ENCODE peak calls at places on chromosomes 13 and 19, in nine cellular contexts. N is neural progenitor cell, I is OCI-LY7, S is PC-3, L is GM23338, Z is GM23248, U is MM.1S, H is hepatocyte, R is SK-N-SH. J is an unnamed sample. For H3K36me3, the result is how much of the 10 kb centered on the place peaks cover.

GRCh38 chr13:44854264-44855060 is 134.8 kb downstream of the NUFIP1 start:
- DNase-seq in I (no peak), H (peak), U (no peak), N (peak), S (no peak), L (no peak), R (no peak), Z (no peak), J (no peak)

GRCh38 chr19:54952591-54953344 is 5.4 kb upstream of the NLRP7 start:
- DNase-seq in Z (peak), I (no peak), N (peak), L (peak), R (no peak), U (no peak), S (peak), H (no peak), J (no peak)

GRCh38 chr19:4431808-4432674 is 25.6 kb downstream of the UBXN6 start:
- DNase-seq in N (no peak), S (no peak), Z (no peak), U (no peak), L (no peak), R (no peak), H (no peak), I (no peak), J (no peak)

GRCh38 chr13:87536499-87536898 is 134.7 kb upstream of the SLITRK5 start:
- DNase-seq in R (no peak), I (no peak), L (no peak), Z (no peak), S (no peak), H (no peak), U (peak), N (no peak), J (no peak)

GRCh38 chr13:40539954-40540706 is 126.3 kb downstream of the FOXO1 start:
- DNase-seq in S (peak), H (peak), N (peak), R (no peak), I (no peak), U (no peak), L (peak), Z (peak), J (peak)

GRCh38 chr13:99651016-99651415 is 149.7 kb downstream of the TM9SF2 start:
- DNase-seq in S (no peak), H (no peak), U (no peak), L (no peak), N (no peak), R (no peak), I (no peak), Z (no peak), J (no peak)

GRCh38 chr19:582497-583197 is 7.0 kb upstream of the HCN2 start:
- DNase-seq in H (no peak), I (no peak), L (peak), Z (peak), S (no peak), N (no peak), R (no peak), U (no peak), J (no peak)

GRCh38 chr13:112248909-112249592 is 127.1 kb upstream of the SPACA7 start:
- DNase-seq in U (no peak), L (no peak), S (no peak), H (no peak), I (no peak), Z (no peak), N (no peak), R (no peak), J (no peak)

GRCh38 chr13:25288966-25289365 is 1.7 kb upstream of the MTMR6 start:
- DNase-seq in N (no peak), S (no peak), I (no peak), H (no peak), U (no peak), Z (no peak), R (no peak), L (no peak), J (no peak)

GRCh38 chr13:74298912-74299311 is 164.7 kb upstream of the KLF12 start:
- DNase-seq in N (no peak), L (no peak), H (no peak), S (no peak), R (no peak), U (no peak), Z (no peak), I (no peak), J (no peak)

GRCh38 chr13:65768545-65768944 is 1461.6 kb downstream of the PCDH9 start:
- DNase-seq in U (no peak), R (no peak), S (no peak), H (no peak), L (peak), N (no peak), Z (no peak), I (no peak), J (no peak)

GRCh38 chr19:54457773-54458647 is 5.6 kb downstream of the LENG9 start:
- DNase-seq in I (no peak), Z (no peak), S (no peak), N (no peak), U (no peak), L (no peak), R (no peak), H (no peak), J (no peak)

GRCh38 chr13:50208826-50209335 is 193.6 kb downstream of the KCNRG start:
- DNase-seq in L (peak), H (peak), I (peak), U (no peak), S (peak), Z (peak), N (peak), R (no peak), J (no peak)

GRCh38 chr13:23289917-23290357 is 109.2 kb downstream of the SGCG start:
- DNase-seq in R (peak), S (peak), I (no peak), U (no peak), N (no peak), H (peak), L (no peak), Z (peak), J (no peak)

DNA sequence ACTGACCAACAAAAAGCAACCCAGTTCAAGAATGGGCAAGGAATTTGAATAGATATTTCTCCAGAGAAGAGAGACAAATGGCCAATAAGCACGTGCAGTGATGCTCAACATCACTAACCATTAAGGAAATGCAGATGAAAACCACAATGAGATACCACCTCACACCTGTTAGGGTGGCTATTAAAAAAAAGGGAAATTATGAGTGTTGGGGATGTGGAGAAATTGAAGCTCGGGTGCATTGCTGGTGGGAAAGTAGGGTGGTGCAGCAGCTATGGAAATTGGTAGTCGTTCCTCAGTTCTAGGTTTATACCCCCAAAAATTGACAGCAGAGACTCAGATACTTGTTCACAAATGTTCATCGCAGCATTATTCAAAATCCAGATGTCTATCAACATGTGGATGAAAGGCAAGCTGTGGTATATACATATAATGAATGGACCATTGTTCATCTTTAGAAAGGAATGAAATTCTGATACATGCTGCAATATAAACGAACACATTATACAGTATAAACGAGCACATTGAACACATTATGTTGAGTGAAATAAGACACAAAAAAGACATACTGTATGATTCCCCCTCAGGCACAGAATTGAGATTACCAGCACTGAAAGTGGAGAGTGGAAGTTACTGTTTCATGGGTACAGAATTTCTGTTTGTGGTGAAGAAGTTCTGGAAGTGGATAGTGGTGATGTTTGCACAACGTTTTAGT is 927 bp downstream of the CHAMP1 start:
- DNase-seq in S (no peak), U (peak), N (no peak), R (no peak), H (no peak), I (peak), L (no peak), Z (no peak), J (no peak)
- TF ChIP-seq EZH2phosphoT487 in S (no peak), U (no peak), N (no peak), R (no peak), H (no peak), I (no peak), L (no peak), Z (no peak), J (no peak)

DNA sequence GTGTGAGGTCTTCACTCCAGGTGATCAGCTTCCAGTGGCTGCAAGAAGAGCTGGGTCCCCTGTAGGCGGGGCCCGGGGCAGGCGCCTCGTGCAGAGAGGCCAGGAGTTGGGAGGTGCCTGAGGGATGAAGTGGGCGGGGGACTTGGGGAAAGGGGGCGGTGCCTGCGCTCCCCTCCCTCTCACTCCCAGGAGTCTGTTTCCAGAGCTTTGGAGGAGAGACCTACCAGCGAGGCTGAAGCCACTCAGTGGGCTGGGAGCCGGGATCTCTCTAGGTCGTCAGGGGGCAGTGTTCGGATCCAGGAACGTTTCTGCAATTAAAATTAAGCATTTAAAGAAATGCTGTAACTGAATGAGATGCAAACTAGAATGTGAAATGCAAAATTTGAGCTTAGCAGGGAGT is 11.8 kb downstream of the ZNF160 start:
- DNase-seq in L (peak), S (no peak), I (no peak), Z (no peak), H (no peak), R (peak), N (peak), U (no peak), J (no peak)
- H3K36me3 ChIP-seq in L (under half), S (half or more), I (half or more), Z (under half), H (under half), R (under half), N (under half), U (under half), J (under half)

GRCh38 chr13:79451500-79451962 is 29.4 kb upstream of the NDFIP2 start:
- DNase-seq in I (no peak), S (peak), U (peak), N (no peak), Z (peak), H (peak), L (peak), R (peak), J (no peak)
- TF ChIP-seq EZH2phosphoT487 in I (no peak), S (no peak), U (no peak), N (no peak), Z (no peak), H (no peak), L (no peak), R (no peak), J (no peak)

GRCh38 chr19:1615156-1615765 is 10.0 kb upstream of the UQCR11 start:
- DNase-seq in L (no peak), U (no peak), H (no peak), Z (no peak), R (no peak), I (no peak), N (no peak), S (no peak), J (no peak)
- H3K36me3 ChIP-seq in L (under half), U (under half), H (under half), Z (under half), R (under half), I (half or more), N (under half), S (under half), J (under half)

GRCh38 chr19:35293733-35294309 is 1.9 kb downstream of the MAG start:
- DNase-seq in L (peak), I (no peak), S (no peak), Z (no peak), R (no peak), H (no peak), N (no peak), U (no peak), J (no peak)

GRCh38 chr19:35294328-35294727 is 2.4 kb downstream of the MAG start:
- DNase-seq in R (no peak), L (no peak), U (no peak), N (no peak), S (no peak), H (no peak), Z (peak), I (no peak), J (no peak)

GRCh38 chr19:35292421-35292820 is 460 bp downstream of the MAG start:
- DNase-seq in H (no peak), S (no peak), I (peak), U (no peak), R (no peak), Z (no peak), N (no peak), L (no peak), J (no peak)

GRCh38 chr19:35291916-35292315 is at the start of gene MAG:
- DNase-seq in S (no peak), R (no peak), I (no peak), L (no peak), N (no peak), H (no peak), U (no peak), Z (no peak), J (no peak)

DNA sequence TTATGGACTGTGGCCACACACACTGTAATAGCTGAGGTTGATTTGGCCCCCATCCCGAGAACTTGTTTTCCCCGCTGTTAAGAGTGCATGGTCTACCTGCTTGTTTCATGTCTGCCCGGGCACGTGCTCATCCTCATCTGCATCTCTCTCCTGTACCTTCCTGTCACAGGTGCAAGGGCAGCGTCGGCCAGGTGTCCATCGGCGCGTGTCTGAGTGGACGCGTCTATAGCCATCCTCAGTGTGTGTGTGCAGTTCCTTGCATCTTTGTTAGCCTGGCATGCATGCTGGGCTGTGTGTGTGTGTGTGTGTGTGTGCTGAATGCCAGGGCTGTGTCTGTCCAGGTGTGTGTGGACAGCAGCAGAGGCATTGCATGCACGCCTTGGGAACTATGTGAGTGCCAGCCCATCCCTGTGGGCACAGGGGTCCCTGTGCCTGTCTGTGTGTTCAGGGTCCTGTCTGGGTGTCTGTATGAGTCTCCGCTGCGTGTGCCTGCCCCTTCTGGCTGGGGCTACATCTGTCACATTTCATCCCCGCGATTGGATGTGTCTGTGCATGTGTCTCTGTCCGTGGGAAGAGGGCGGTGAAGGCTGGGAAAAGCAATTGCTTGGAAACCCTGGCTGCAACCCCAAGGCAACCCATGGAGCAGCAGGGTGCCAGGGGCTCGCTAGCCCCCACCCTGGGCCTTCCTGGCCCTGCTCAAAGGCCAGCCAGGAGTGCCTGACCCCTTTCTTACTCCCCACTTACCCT is 1.2 kb downstream of the MAG start:
- DNase-seq in Z (peak), N (no peak), I (no peak), S (no peak), U (no peak), L (no peak), R (no peak), H (no peak), J (no peak)
- TF ChIP-seq EZH2phosphoT487 in Z (no peak), N (no peak), I (no peak), S (no peak), U (no peak), L (no peak), R (no peak), H (no peak), J (no peak)

DNA sequence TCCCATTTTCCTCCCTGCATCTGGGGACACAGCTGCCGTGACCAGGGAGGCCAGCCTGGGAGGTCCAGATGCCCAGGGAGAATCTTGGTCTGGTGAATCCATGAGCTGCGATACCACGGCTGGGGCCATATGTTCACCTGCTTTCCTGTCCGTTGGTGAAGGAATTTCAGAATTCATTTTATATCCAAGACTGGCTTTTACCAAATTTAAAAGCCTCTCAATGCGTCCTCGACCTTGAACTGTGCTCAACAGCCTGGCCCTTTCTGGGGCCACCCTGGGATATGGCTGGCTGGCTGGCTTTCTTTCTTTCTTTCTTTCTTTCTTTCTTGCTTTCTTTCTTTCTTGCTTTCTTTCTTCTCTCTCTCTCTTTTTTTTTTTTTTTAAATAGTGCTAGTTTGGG is 22.2 kb upstream of the GDF15 start:
- DNase-seq in H (no peak), N (no peak), Z (no peak), I (no peak), S (no peak), R (no peak), U (no peak), L (no peak), J (no peak)
- H3K36me3 ChIP-seq in H (under half), N (under half), Z (under half), I (under half), S (under half), R (under half), U (under half), L (under half), J (under half)

GRCh38 chr13:109369357-109370052 is 416.9 kb downstream of the IRS2 start:
- DNase-seq in H (no peak), L (no peak), S (no peak), I (no peak), Z (no peak), R (peak), N (no peak), U (no peak), J (no peak)
- TF ChIP-seq EZH2phosphoT487 in H (no peak), L (no peak), S (no peak), I (no peak), Z (no peak), R (no peak), N (no peak), U (no peak), J (no peak)

GRCh38 chr19:40622773-40623075 is 21.6 kb downstream of the LTBP4 start:
- DNase-seq in Z (no peak), L (no peak), R (no peak), U (no peak), N (no peak), H (no peak), I (no peak), S (no peak), J (no peak)
- H3K36me3 ChIP-seq in Z (under half), L (under half), R (under half), U (under half), N (under half), H (under half), I (under half), S (under half), J (under half)

GRCh38 chr13:32432856-32433255 is 4.9 kb upstream of the N4BP2L1 start:
- DNase-seq in H (no peak), R (no peak), N (no peak), I (no peak), U (no peak), Z (no peak), L (no peak), S (no peak), J (no peak)
- TF ChIP-seq EZH2phosphoT487 in H (no peak), R (no peak), N (no peak), I (no peak), U (no peak), Z (no peak), L (no peak), S (no peak), J (no peak)

J was measured in HCT116.